ENCODE peak calls at places on chromosomes 5 and 9, in nine cellular contexts. H is B cell; K is pulmonary artery endothelial cell; P is sigmoid colon; D is stimulated activated CD4-positive, alpha-beta T cell treated with anti-CD3 and anti-CD28 coated beads, Interleukin-2, amount 100 ng/mL, for 48 hours; S is RPMI7951; J is bronchial epithelial cell; W is heart left ventricle; T is A549. Q is an unnamed sample.

GRCh38 chr9:114988962-114989599 is 58.7 kb upstream of the TNFSF8 start:
- DNase-seq in T (no peak), D (no peak), J (peak; percentile 68), W (no peak), K (no peak), S (peak; percentile 72), P (no peak), H (no peak), Q (no peak)

GRCh38 chr5:53259176-53259575 is 149.6 kb upstream of the MOCS2 start:
- DNase-seq in W (no peak), D (no peak), H (no peak), J (peak; percentile 61), T (no peak), K (no peak), P (no peak), S (no peak), Q (no peak)

GRCh38 chr5:145887217-145887616 is 14.4 kb upstream of the GRXCR2 start:
- DNase-seq in P (no peak), S (no peak), J (peak; percentile 9), H (no peak), W (no peak), K (no peak), D (no peak), T (peak; percentile 18), Q (no peak)

GRCh38 chr5:172860520-172861443 is 26.7 kb downstream of the ERGIC1 start:
- DNase-seq in K (no peak), T (no peak), D (no peak), W (peak; percentile 90), H (no peak), S (no peak), J (peak; percentile 70), P (peak; percentile 97), Q (peak; percentile 92)

GRCh38 chr9:137428841-137429545 is 5.8 kb downstream of the NOXA1 start:
- DNase-seq in W (no peak), J (no peak), T (no peak), S (no peak), K (no peak), H (no peak), P (no peak), D (no peak), Q (no peak)

GRCh38 chr5:81151546-81151945 is 81.6 kb upstream of the CKMT2 start:
- DNase-seq in D (no peak), K (peak; percentile 57), W (no peak), T (no peak), S (peak; percentile 8), P (no peak), H (no peak), J (peak; percentile 43), Q (no peak)

GRCh38 chr5:1885777-1886633 is 3.3 kb upstream of the IRX4 start:
- DNase-seq in S (no peak), T (no peak), D (no peak), K (no peak), H (no peak), J (no peak), W (no peak), P (no peak), Q (no peak)

GRCh38 chr5:133469252-133469651 is 143.1 kb downstream of the FSTL4 start:
- DNase-seq in J (no peak), S (no peak), H (peak; percentile 31), P (no peak), T (no peak), D (no peak), K (no peak), W (no peak), Q (no peak)

GRCh38 chr5:142446131-142446959 is 121.5 kb upstream of the SPRY4 start:
- DNase-seq in J (peak; percentile 66), W (no peak), P (no peak), D (no peak), H (no peak), K (peak; percentile 57), S (peak; percentile 75), T (peak; percentile 38), Q (no peak)

GRCh38 chr9:133252301-133252776 is 22.7 kb downstream of the ABO start:
- DNase-seq in W (no peak), J (peak; percentile 27), H (peak; percentile 33), S (no peak), P (no peak), D (no peak), T (no peak), K (no peak), Q (peak; percentile 86)

GRCh38 chr5:141172381-141173204 is at the start of gene PCDHB7:
- DNase-seq in K (no peak), W (no peak), S (peak; percentile 48), T (peak; percentile 31), J (no peak), D (no peak), H (no peak), P (no peak), Q (peak; percentile 4)

GRCh38 chr5:108367679-108368334 is 14.1 kb downstream of the FBXL17 start:
- DNase-seq in K (no peak), J (peak; percentile 67), S (no peak), P (no peak), W (no peak), D (no peak), T (no peak), H (no peak), Q (peak; percentile 50)

GRCh38 chr5:151408633-151409243 is 38.7 kb upstream of the SLC36A1 start:
- DNase-seq in W (no peak), P (no peak), S (no peak), H (no peak), J (no peak), D (no peak), T (peak; percentile 23), K (no peak), Q (no peak)

GRCh38 chr9:110033869-110034268 is 174.1 kb downstream of the C9orf152 start:
- DNase-seq in D (no peak), S (peak; percentile 74), H (no peak), K (no peak), P (no peak), J (no peak), T (no peak), W (no peak), Q (no peak)

GRCh38 chr5:16574789-16575785 is 41.7 kb downstream of the RETREG1 start:
- DNase-seq in T (no peak), P (no peak), D (no peak), W (peak; percentile 47), K (no peak), S (peak; percentile 72), H (no peak), J (peak; percentile 89), Q (peak; percentile 96)

GRCh38 chr9:4497855-4498254 is 7.6 kb downstream of the SLC1A1 start:
- DNase-seq in T (peak; percentile 19), H (no peak), P (no peak), D (no peak), K (no peak), J (no peak), W (no peak), S (no peak), Q (no peak)

GRCh38 chr9:95511232-95511951 is 5.4 kb downstream of the PTCH1 start:
- DNase-seq in D (peak; percentile 24), H (no peak), S (peak; percentile 76), J (peak; percentile 46), T (peak; percentile 55), K (no peak), W (no peak), P (peak; percentile 82), Q (peak; percentile 78)

GRCh38 chr9:129979346-129979745 is 63.6 kb downstream of the FNBP1 start:
- DNase-seq in T (no peak), P (no peak), J (no peak), D (no peak), K (no peak), H (no peak), W (no peak), S (no peak), Q (no peak)

GRCh38 chr9:121727295-121728028 is 76.0 kb downstream of the DAB2IP start:
- DNase-seq in D (no peak), K (no peak), J (no peak), W (peak; percentile 64), P (peak; percentile 88), S (no peak), T (no peak), H (no peak), Q (peak; percentile 39)

GRCh38 chr5:43039468-43040286 is 442 bp downstream of the ANXA2R start:
- DNase-seq in J (no peak), S (peak; percentile 79), P (peak; percentile 86), H (peak; percentile 59), W (peak; percentile 75), K (no peak), D (peak; percentile 56), T (peak; percentile 88), Q (no peak)